ENCODE peak calls at places on chromosomes 7 and 10, in four cellular contexts. N is stimulated activated CD8-positive, alpha-beta memory T cell treated with anti-CD3 and anti-CD28 coated beads, Interleukin-4, amount 100 ng/mL, for 1 hour; L is skeletal muscle cell; A is B cell. P is an unnamed sample.

GRCh38 chr7:85074016-85074415 is 112.8 kb downstream of the SEMA3D start:
- DNase-seq in A (no peak), L (no peak), N (no peak), P (no peak)

GRCh38 chr10:63414481-63415260 is 51.1 kb downstream of the JMJD1C start:
- DNase-seq in N (no peak), L (no peak), A (no peak), P (no peak)

GRCh38 chr10:45411607-45411940 is 37.6 kb downstream of the ALOX5 start:
- DNase-seq in L (no peak), A (no peak), N (no peak), P (no peak)

GRCh38 chr10:81027223-81027622 is 489.5 kb downstream of the SH2D4B start:
- DNase-seq in L (peak), A (no peak), N (no peak), P (no peak)

GRCh38 chr10:7417103-7417623 is 6.3 kb upstream of the SFMBT2 start:
- DNase-seq in A (no peak), L (no peak), N (no peak), P (no peak)

GRCh38 chr10:26805567-26806245 is 55.1 kb downstream of the ABI1 start:
- DNase-seq in L (peak), N (no peak), A (no peak), P (no peak)

GRCh38 chr7:143456992-143457793 is 13.9 kb downstream of the TAS2R60 start:
- DNase-seq in N (no peak), L (no peak), A (no peak), P (no peak)

GRCh38 chr10:73076361-73077183 is 20.1 kb downstream of the P4HA1 start:
- DNase-seq in N (no peak), L (peak), A (no peak), P (peak)

GRCh38 chr10:88926484-88927249 is 25.9 kb downstream of the ACTA2 start:
- DNase-seq in A (no peak), N (no peak), L (peak), P (peak)

GRCh38 chr10:75657351-75657750 is 225.9 kb downstream of the LRMDA start:
- DNase-seq in A (no peak), N (no peak), L (no peak), P (no peak)

P was measured in GM04503.